ENCODE peak calls at places on chromosomes 11 and 22, in seven cellular contexts. One of them, this sample, is unnamed.

GRCh38 chr11:46896719-46897406 is 21.5 kb downstream of the LRP4 start:
- DNase-seq in A172: peak; percentile 51
- DNase-seq in effector memory CD4-positive, alpha-beta T cell: no peak
- DNase-seq in fibroblast of the conjunctiva: no peak
- DNase-seq in activated T-cell treated with anti-CD3 and anti-CD28 coated beads, Interleukin-2, amount 50 U/mL, for 48 hours: no peak
- DNase-seq in progenitor cell of endocrine pancreas: no peak
- DNase-seq in sigmoid colon: no peak
- DNase-seq in this sample: peak; percentile 58

GRCh38 chr11:95135880-95136279 is 46.2 kb downstream of the ENDOD1 start:
- DNase-seq in A172: no peak
- DNase-seq in effector memory CD4-positive, alpha-beta T cell: no peak
- DNase-seq in fibroblast of the conjunctiva: no peak
- DNase-seq in activated T-cell treated with anti-CD3 and anti-CD28 coated beads, Interleukin-2, amount 50 U/mL, for 48 hours: no peak
- DNase-seq in progenitor cell of endocrine pancreas: no peak
- DNase-seq in sigmoid colon: no peak
- DNase-seq in this sample: no peak

GRCh38 chr11:92240946-92241345 is 16.3 kb downstream of the FAT3 start:
- DNase-seq in A172: no peak
- DNase-seq in effector memory CD4-positive, alpha-beta T cell: no peak
- DNase-seq in fibroblast of the conjunctiva: no peak
- DNase-seq in activated T-cell treated with anti-CD3 and anti-CD28 coated beads, Interleukin-2, amount 50 U/mL, for 48 hours: no peak
- DNase-seq in progenitor cell of endocrine pancreas: no peak
- DNase-seq in sigmoid colon: no peak
- DNase-seq in this sample: no peak

GRCh38 chr11:1970956-1971355 is 23.8 kb downstream of the MRPL23 start:
- DNase-seq in A172: no peak
- DNase-seq in effector memory CD4-positive, alpha-beta T cell: no peak
- DNase-seq in fibroblast of the conjunctiva: no peak
- DNase-seq in activated T-cell treated with anti-CD3 and anti-CD28 coated beads, Interleukin-2, amount 50 U/mL, for 48 hours: no peak
- DNase-seq in progenitor cell of endocrine pancreas: no peak
- DNase-seq in sigmoid colon: peak; percentile 32
- DNase-seq in this sample: no peak

GRCh38 chr11:110125632-110126031 is 32.4 kb downstream of the ZC3H12C start:
- DNase-seq in A172: no peak
- DNase-seq in effector memory CD4-positive, alpha-beta T cell: no peak
- DNase-seq in fibroblast of the conjunctiva: peak; percentile 59
- DNase-seq in activated T-cell treated with anti-CD3 and anti-CD28 coated beads, Interleukin-2, amount 50 U/mL, for 48 hours: no peak
- DNase-seq in progenitor cell of endocrine pancreas: no peak
- DNase-seq in sigmoid colon: no peak
- DNase-seq in this sample: peak; percentile 14

GRCh38 chr22:24810043-24810749 is 4.2 kb downstream of the SGSM1 start:
- DNase-seq in A172: peak; percentile 5
- DNase-seq in effector memory CD4-positive, alpha-beta T cell: no peak
- DNase-seq in fibroblast of the conjunctiva: no peak
- DNase-seq in activated T-cell treated with anti-CD3 and anti-CD28 coated beads, Interleukin-2, amount 50 U/mL, for 48 hours: no peak
- DNase-seq in progenitor cell of endocrine pancreas: no peak
- DNase-seq in sigmoid colon: peak; percentile 75
- DNase-seq in this sample: no peak

GRCh38 chr11:112968988-112969714 is 7.9 kb downstream of the NCAM1 start:
- DNase-seq in A172: peak; percentile 43
- DNase-seq in effector memory CD4-positive, alpha-beta T cell: no peak
- DNase-seq in fibroblast of the conjunctiva: no peak
- DNase-seq in activated T-cell treated with anti-CD3 and anti-CD28 coated beads, Interleukin-2, amount 50 U/mL, for 48 hours: no peak
- DNase-seq in progenitor cell of endocrine pancreas: no peak
- DNase-seq in sigmoid colon: no peak
- DNase-seq in this sample: peak; percentile 87

GRCh38 chr11:1556278-1557167 is 15.5 kb downstream of the DUSP8 start:
- DNase-seq in A172: no peak
- DNase-seq in effector memory CD4-positive, alpha-beta T cell: no peak
- DNase-seq in fibroblast of the conjunctiva: no peak
- DNase-seq in activated T-cell treated with anti-CD3 and anti-CD28 coated beads, Interleukin-2, amount 50 U/mL, for 48 hours: no peak
- DNase-seq in progenitor cell of endocrine pancreas: no peak
- DNase-seq in sigmoid colon: no peak
- DNase-seq in this sample: no peak

GRCh38 chr11:67572747-67573419 is 10.7 kb upstream of the GSTP1 start:
- DNase-seq in A172: peak; percentile 59
- DNase-seq in effector memory CD4-positive, alpha-beta T cell: no peak
- DNase-seq in fibroblast of the conjunctiva: peak; percentile 35
- DNase-seq in activated T-cell treated with anti-CD3 and anti-CD28 coated beads, Interleukin-2, amount 50 U/mL, for 48 hours: peak; percentile 39
- DNase-seq in progenitor cell of endocrine pancreas: peak; percentile 48
- DNase-seq in sigmoid colon: peak; percentile 82
- DNase-seq in this sample: peak; percentile 86

GRCh38 chr11:62324738-62325556 is 12.3 kb upstream of the ASRGL1 start:
- DNase-seq in A172: peak; percentile 21
- DNase-seq in effector memory CD4-positive, alpha-beta T cell: peak; percentile 7
- DNase-seq in fibroblast of the conjunctiva: no peak
- DNase-seq in activated T-cell treated with anti-CD3 and anti-CD28 coated beads, Interleukin-2, amount 50 U/mL, for 48 hours: peak; percentile 79
- DNase-seq in progenitor cell of endocrine pancreas: peak; percentile 41
- DNase-seq in sigmoid colon: no peak
- DNase-seq in this sample: no peak

GRCh38 chr22:37233751-37234631 is 10.1 kb downstream of the RAC2 start:
- DNase-seq in A172: no peak
- DNase-seq in effector memory CD4-positive, alpha-beta T cell: no peak
- DNase-seq in fibroblast of the conjunctiva: no peak
- DNase-seq in activated T-cell treated with anti-CD3 and anti-CD28 coated beads, Interleukin-2, amount 50 U/mL, for 48 hours: peak; percentile 48
- DNase-seq in progenitor cell of endocrine pancreas: no peak
- DNase-seq in sigmoid colon: no peak
- DNase-seq in this sample: no peak

GRCh38 chr22:37498289-37498909 is 12.2 kb upstream of the MFNG start:
- DNase-seq in A172: peak; percentile 25
- DNase-seq in effector memory CD4-positive, alpha-beta T cell: peak; percentile 51
- DNase-seq in fibroblast of the conjunctiva: no peak
- DNase-seq in activated T-cell treated with anti-CD3 and anti-CD28 coated beads, Interleukin-2, amount 50 U/mL, for 48 hours: peak; percentile 85
- DNase-seq in progenitor cell of endocrine pancreas: peak; percentile 73
- DNase-seq in sigmoid colon: no peak
- DNase-seq in this sample: peak; percentile 53

GRCh38 chr11:2320591-2321310 is 18.9 kb downstream of the TSPAN32 start:
- DNase-seq in A172: no peak
- DNase-seq in effector memory CD4-positive, alpha-beta T cell: no peak
- DNase-seq in fibroblast of the conjunctiva: no peak
- DNase-seq in activated T-cell treated with anti-CD3 and anti-CD28 coated beads, Interleukin-2, amount 50 U/mL, for 48 hours: no peak
- DNase-seq in progenitor cell of endocrine pancreas: no peak
- DNase-seq in sigmoid colon: no peak
- DNase-seq in this sample: no peak

GRCh38 chr11:75562048-75562835 is at the start of gene SERPINH1:
- DNase-seq in A172: peak; percentile 90
- DNase-seq in effector memory CD4-positive, alpha-beta T cell: peak; percentile 25
- DNase-seq in fibroblast of the conjunctiva: peak; percentile 80
- DNase-seq in activated T-cell treated with anti-CD3 and anti-CD28 coated beads, Interleukin-2, amount 50 U/mL, for 48 hours: peak; percentile 84
- DNase-seq in progenitor cell of endocrine pancreas: peak; percentile 55
- DNase-seq in sigmoid colon: peak; percentile 97
- DNase-seq in this sample: peak; percentile 94

GRCh38 chr11:116576523-116576922 is 196.3 kb downstream of the BUD13 start:
- DNase-seq in A172: peak; percentile 39
- DNase-seq in effector memory CD4-positive, alpha-beta T cell: no peak
- DNase-seq in fibroblast of the conjunctiva: no peak
- DNase-seq in activated T-cell treated with anti-CD3 and anti-CD28 coated beads, Interleukin-2, amount 50 U/mL, for 48 hours: peak; percentile 16
- DNase-seq in progenitor cell of endocrine pancreas: no peak
- DNase-seq in sigmoid colon: no peak
- DNase-seq in this sample: no peak

GRCh38 chr11:60905551-60906113 is 753 bp downstream of the PRPF19 start:
- DNase-seq in A172: peak; percentile 67
- DNase-seq in effector memory CD4-positive, alpha-beta T cell: no peak
- DNase-seq in fibroblast of the conjunctiva: no peak
- DNase-seq in activated T-cell treated with anti-CD3 and anti-CD28 coated beads, Interleukin-2, amount 50 U/mL, for 48 hours: peak; percentile 34
- DNase-seq in progenitor cell of endocrine pancreas: no peak
- DNase-seq in sigmoid colon: peak; percentile 58
- DNase-seq in this sample: no peak

GRCh38 chr11:27471588-27472397 is 797 bp downstream of the LGR4 start:
- DNase-seq in A172: no peak
- DNase-seq in effector memory CD4-positive, alpha-beta T cell: peak; percentile 5
- DNase-seq in fibroblast of the conjunctiva: no peak
- DNase-seq in activated T-cell treated with anti-CD3 and anti-CD28 coated beads, Interleukin-2, amount 50 U/mL, for 48 hours: peak; percentile 42
- DNase-seq in progenitor cell of endocrine pancreas: peak; percentile 41
- DNase-seq in sigmoid colon: peak; percentile 71
- DNase-seq in this sample: peak; percentile 26

GRCh38 chr11:69541501-69542313 is 60.2 kb downstream of the LINC01488 start:
- DNase-seq in A172: peak; percentile 52
- DNase-seq in effector memory CD4-positive, alpha-beta T cell: no peak
- DNase-seq in fibroblast of the conjunctiva: no peak
- DNase-seq in activated T-cell treated with anti-CD3 and anti-CD28 coated beads, Interleukin-2, amount 50 U/mL, for 48 hours: no peak
- DNase-seq in progenitor cell of endocrine pancreas: no peak
- DNase-seq in sigmoid colon: peak; percentile 47
- DNase-seq in this sample: peak; percentile 44

GRCh38 chr11:63711838-63712237 is 30.5 kb downstream of the RTN3 start:
- DNase-seq in A172: no peak
- DNase-seq in effector memory CD4-positive, alpha-beta T cell: no peak
- DNase-seq in fibroblast of the conjunctiva: no peak
- DNase-seq in activated T-cell treated with anti-CD3 and anti-CD28 coated beads, Interleukin-2, amount 50 U/mL, for 48 hours: no peak
- DNase-seq in progenitor cell of endocrine pancreas: no peak
- DNase-seq in sigmoid colon: no peak
- DNase-seq in this sample: no peak

GRCh38 chr11:127195791-127196190 is 195.2 kb upstream of the KIRREL3 start:
- DNase-seq in A172: no peak
- DNase-seq in effector memory CD4-positive, alpha-beta T cell: no peak
- DNase-seq in fibroblast of the conjunctiva: no peak
- DNase-seq in activated T-cell treated with anti-CD3 and anti-CD28 coated beads, Interleukin-2, amount 50 U/mL, for 48 hours: no peak
- DNase-seq in progenitor cell of endocrine pancreas: no peak
- DNase-seq in sigmoid colon: no peak
- DNase-seq in this sample: no peak

GRCh38 chr11:17432041-17432440 is 43.6 kb upstream of the KCNJ11 start:
- DNase-seq in A172: no peak
- DNase-seq in effector memory CD4-positive, alpha-beta T cell: no peak
- DNase-seq in fibroblast of the conjunctiva: no peak
- DNase-seq in activated T-cell treated with anti-CD3 and anti-CD28 coated beads, Interleukin-2, amount 50 U/mL, for 48 hours: no peak
- DNase-seq in progenitor cell of endocrine pancreas: no peak
- DNase-seq in sigmoid colon: no peak
- DNase-seq in this sample: peak; percentile 84

GRCh38 chr22:17788528-17789378 is 14.5 kb upstream of the BID start:
- DNase-seq in A172: no peak
- DNase-seq in effector memory CD4-positive, alpha-beta T cell: no peak
- DNase-seq in fibroblast of the conjunctiva: no peak
- DNase-seq in activated T-cell treated with anti-CD3 and anti-CD28 coated beads, Interleukin-2, amount 50 U/mL, for 48 hours: no peak
- DNase-seq in progenitor cell of endocrine pancreas: no peak
- DNase-seq in sigmoid colon: no peak
- DNase-seq in this sample: no peak

GRCh38 chr22:27181537-27181936 is 524.1 kb downstream of the MIAT start:
- DNase-seq in A172: no peak
- DNase-seq in effector memory CD4-positive, alpha-beta T cell: no peak
- DNase-seq in fibroblast of the conjunctiva: no peak
- DNase-seq in activated T-cell treated with anti-CD3 and anti-CD28 coated beads, Interleukin-2, amount 50 U/mL, for 48 hours: no peak
- DNase-seq in progenitor cell of endocrine pancreas: no peak
- DNase-seq in sigmoid colon: no peak
- DNase-seq in this sample: no peak

GRCh38 chr11:108854366-108854765 is 189.5 kb downstream of the DDX10 start:
- DNase-seq in A172: no peak
- DNase-seq in effector memory CD4-positive, alpha-beta T cell: no peak
- DNase-seq in fibroblast of the conjunctiva: no peak
- DNase-seq in activated T-cell treated with anti-CD3 and anti-CD28 coated beads, Interleukin-2, amount 50 U/mL, for 48 hours: no peak
- DNase-seq in progenitor cell of endocrine pancreas: no peak
- DNase-seq in sigmoid colon: no peak
- DNase-seq in this sample: no peak

GRCh38 chr22:27238935-27239510 is 562.5 kb downstream of the MN1 start:
- DNase-seq in A172: peak; percentile 93
- DNase-seq in effector memory CD4-positive, alpha-beta T cell: no peak
- DNase-seq in fibroblast of the conjunctiva: peak; percentile 83
- DNase-seq in activated T-cell treated with anti-CD3 and anti-CD28 coated beads, Interleukin-2, amount 50 U/mL, for 48 hours: no peak
- DNase-seq in progenitor cell of endocrine pancreas: no peak
- DNase-seq in sigmoid colon: peak; percentile 86
- DNase-seq in this sample: peak; percentile 93

GRCh38 chr11:60838132-60838531 is 3.8 kb upstream of the CCDC86 start:
- DNase-seq in A172: no peak
- DNase-seq in effector memory CD4-positive, alpha-beta T cell: no peak
- DNase-seq in fibroblast of the conjunctiva: no peak
- DNase-seq in activated T-cell treated with anti-CD3 and anti-CD28 coated beads, Interleukin-2, amount 50 U/mL, for 48 hours: no peak
- DNase-seq in progenitor cell of endocrine pancreas: no peak
- DNase-seq in sigmoid colon: no peak
- DNase-seq in this sample: no peak

GRCh38 chr11:45182902-45183301 is 36.5 kb downstream of the PRDM11 start:
- DNase-seq in A172: peak; percentile 31
- DNase-seq in effector memory CD4-positive, alpha-beta T cell: no peak
- DNase-seq in fibroblast of the conjunctiva: no peak
- DNase-seq in activated T-cell treated with anti-CD3 and anti-CD28 coated beads, Interleukin-2, amount 50 U/mL, for 48 hours: no peak
- DNase-seq in progenitor cell of endocrine pancreas: no peak
- DNase-seq in sigmoid colon: peak; percentile 65
- DNase-seq in this sample: peak; percentile 33

GRCh38 chr11:100715163-100715792 is 28.2 kb downstream of the ARHGAP42 start:
- DNase-seq in A172: no peak
- DNase-seq in effector memory CD4-positive, alpha-beta T cell: no peak
- DNase-seq in fibroblast of the conjunctiva: no peak
- DNase-seq in activated T-cell treated with anti-CD3 and anti-CD28 coated beads, Interleukin-2, amount 50 U/mL, for 48 hours: no peak
- DNase-seq in progenitor cell of endocrine pancreas: no peak
- DNase-seq in sigmoid colon: no peak
- DNase-seq in this sample: no peak

GRCh38 chr11:8337396-8337795 is 73.7 kb upstream of the LMO1 start:
- DNase-seq in A172: no peak
- DNase-seq in effector memory CD4-positive, alpha-beta T cell: no peak
- DNase-seq in fibroblast of the conjunctiva: no peak
- DNase-seq in activated T-cell treated with anti-CD3 and anti-CD28 coated beads, Interleukin-2, amount 50 U/mL, for 48 hours: no peak
- DNase-seq in progenitor cell of endocrine pancreas: no peak
- DNase-seq in sigmoid colon: no peak
- DNase-seq in this sample: no peak

GRCh38 chr22:34255042-34255441 is 334.8 kb upstream of the LARGE1 start:
- DNase-seq in A172: no peak
- DNase-seq in effector memory CD4-positive, alpha-beta T cell: no peak
- DNase-seq in fibroblast of the conjunctiva: no peak
- DNase-seq in activated T-cell treated with anti-CD3 and anti-CD28 coated beads, Interleukin-2, amount 50 U/mL, for 48 hours: no peak
- DNase-seq in progenitor cell of endocrine pancreas: no peak
- DNase-seq in sigmoid colon: no peak
- DNase-seq in this sample: no peak

GRCh38 chr11:48049036-48049435 is 68.7 kb downstream of the PTPRJ start:
- DNase-seq in A172: no peak
- DNase-seq in effector memory CD4-positive, alpha-beta T cell: no peak
- DNase-seq in fibroblast of the conjunctiva: no peak
- DNase-seq in activated T-cell treated with anti-CD3 and anti-CD28 coated beads, Interleukin-2, amount 50 U/mL, for 48 hours: no peak
- DNase-seq in progenitor cell of endocrine pancreas: no peak
- DNase-seq in sigmoid colon: no peak
- DNase-seq in this sample: no peak

GRCh38 chr11:117984471-117984870 is 1.7 kb upstream of the IL10RA start:
- DNase-seq in A172: no peak
- DNase-seq in effector memory CD4-positive, alpha-beta T cell: no peak
- DNase-seq in fibroblast of the conjunctiva: no peak
- DNase-seq in activated T-cell treated with anti-CD3 and anti-CD28 coated beads, Interleukin-2, amount 50 U/mL, for 48 hours: peak; percentile 42
- DNase-seq in progenitor cell of endocrine pancreas: no peak
- DNase-seq in sigmoid colon: no peak
- DNase-seq in this sample: no peak

GRCh38 chr11:1297576-1298473 is 11.6 kb downstream of the TOLLIP start:
- DNase-seq in A172: no peak
- DNase-seq in effector memory CD4-positive, alpha-beta T cell: no peak
- DNase-seq in fibroblast of the conjunctiva: no peak
- DNase-seq in activated T-cell treated with anti-CD3 and anti-CD28 coated beads, Interleukin-2, amount 50 U/mL, for 48 hours: no peak
- DNase-seq in progenitor cell of endocrine pancreas: no peak
- DNase-seq in sigmoid colon: no peak
- DNase-seq in this sample: peak; percentile 28

GRCh38 chr22:38774496-38775166 is 18.8 kb upstream of the SUN2 start:
- DNase-seq in A172: no peak
- DNase-seq in effector memory CD4-positive, alpha-beta T cell: no peak
- DNase-seq in fibroblast of the conjunctiva: no peak
- DNase-seq in activated T-cell treated with anti-CD3 and anti-CD28 coated beads, Interleukin-2, amount 50 U/mL, for 48 hours: no peak
- DNase-seq in progenitor cell of endocrine pancreas: no peak
- DNase-seq in sigmoid colon: no peak
- DNase-seq in this sample: no peak

GRCh38 chr22:20573176-20573829 is 65.9 kb downstream of the MED15 start:
- DNase-seq in A172: no peak
- DNase-seq in effector memory CD4-positive, alpha-beta T cell: no peak
- DNase-seq in fibroblast of the conjunctiva: no peak
- DNase-seq in activated T-cell treated with anti-CD3 and anti-CD28 coated beads, Interleukin-2, amount 50 U/mL, for 48 hours: no peak
- DNase-seq in progenitor cell of endocrine pancreas: no peak
- DNase-seq in sigmoid colon: no peak
- DNase-seq in this sample: no peak

GRCh38 chr11:125365196-125365931 is 130.7 kb downstream of the FEZ1 start:
- DNase-seq in A172: no peak
- DNase-seq in effector memory CD4-positive, alpha-beta T cell: no peak
- DNase-seq in fibroblast of the conjunctiva: no peak
- DNase-seq in activated T-cell treated with anti-CD3 and anti-CD28 coated beads, Interleukin-2, amount 50 U/mL, for 48 hours: no peak
- DNase-seq in progenitor cell of endocrine pancreas: no peak
- DNase-seq in sigmoid colon: no peak
- DNase-seq in this sample: no peak

GRCh38 chr11:87443707-87444106 is 406.0 kb downstream of the TMEM135 start:
- DNase-seq in A172: no peak
- DNase-seq in effector memory CD4-positive, alpha-beta T cell: no peak
- DNase-seq in fibroblast of the conjunctiva: no peak
- DNase-seq in activated T-cell treated with anti-CD3 and anti-CD28 coated beads, Interleukin-2, amount 50 U/mL, for 48 hours: no peak
- DNase-seq in progenitor cell of endocrine pancreas: no peak
- DNase-seq in sigmoid colon: no peak
- DNase-seq in this sample: no peak

GRCh38 chr22:35258144-35258988 is 1.1 kb downstream of the HMGXB4 start:
- DNase-seq in A172: peak; percentile 2
- DNase-seq in effector memory CD4-positive, alpha-beta T cell: no peak
- DNase-seq in fibroblast of the conjunctiva: peak; percentile 3
- DNase-seq in activated T-cell treated with anti-CD3 and anti-CD28 coated beads, Interleukin-2, amount 50 U/mL, for 48 hours: peak; percentile 22
- DNase-seq in progenitor cell of endocrine pancreas: no peak
- DNase-seq in sigmoid colon: no peak
- DNase-seq in this sample: peak; percentile 17